ENCODE peak calls at places on chromosomes 13 and 19, in five cellular contexts. Z is left colon; N is stimulated activated CD8-positive, alpha-beta memory T cell treated with anti-CD3 and anti-CD28 coated beads, Interleukin-4, amount 100 ng/mL, for 1 hour; L is iris pigment epithelial cell; O is SHP77. E is an unnamed sample.
A peak's percentile ranks its signal among the peaks of the same experiment; 100 is the strongest.

GRCh38 chr19:43826787-43827754 is at the start of gene ZNF283:
- DNase-seq in N (peak; percentile 50), Z (peak; percentile 94), O (peak; percentile 93), L (peak; percentile 91), E (peak; percentile 81)

GRCh38 chr19:36115453-36116343 is at the start of gene TBCB:
- DNase-seq in L (peak; percentile 38), Z (peak; percentile 85), N (peak; percentile 88), O (no peak), E (peak; percentile 54)

GRCh38 chr19:47353307-47353712 is 4.2 kb downstream of the DHX34 start:
- DNase-seq in Z (no peak), N (no peak), L (no peak), O (peak; percentile 32), E (no peak)

GRCh38 chr13:111339366-111340143 is 19.1 kb downstream of the TEX29 start:
- DNase-seq in N (no peak), L (no peak), O (no peak), Z (no peak), E (no peak)

GRCh38 chr13:33264620-33264978 is 21.0 kb downstream of the STARD13 start:
- DNase-seq in L (no peak), N (no peak), O (no peak), Z (no peak), E (no peak)

GRCh38 chr13:30616927-30617314 is 799 bp upstream of the USPL1 start:
- DNase-seq in N (peak; percentile 16), O (peak; percentile 64), L (peak; percentile 91), Z (peak; percentile 71), E (peak; percentile 72)

GRCh38 chr19:41355035-41355434 is 1.3 kb upstream of the TGFB1 start:
- DNase-seq in O (no peak), Z (no peak), N (no peak), L (no peak), E (no peak)

GRCh38 chr19:45779231-45780145 is 2.8 kb downstream of the DMPK start:
- DNase-seq in O (peak; percentile 69), Z (peak; percentile 93), N (peak; percentile 55), L (peak; percentile 64), E (peak; percentile 71)

GRCh38 chr19:21023901-21024300 is 3.4 kb downstream of the ZNF430 start:
- DNase-seq in O (no peak), Z (no peak), L (peak; percentile 78), N (no peak), E (no peak)

GRCh38 chr13:109389892-109390345 is 396.5 kb downstream of the IRS2 start:
- DNase-seq in L (peak; percentile 84), O (no peak), Z (no peak), N (no peak), E (no peak)

GRCh38 chr13:74796126-74796643 is 662.0 kb upstream of the KLF12 start:
- DNase-seq in L (no peak), Z (no peak), O (no peak), N (no peak), E (no peak)

GRCh38 chr19:52637718-52638585 is at the start of gene ZNF83:
- DNase-seq in O (peak; percentile 62), N (peak; percentile 76), Z (peak; percentile 93), L (peak; percentile 93), E (peak; percentile 83)

GRCh38 chr13:111390522-111391270 is 70.3 kb downstream of the TEX29 start:
- DNase-seq in L (no peak), O (no peak), Z (no peak), N (no peak), E (no peak)

GRCh38 chr13:66656050-66656449 is 574.1 kb downstream of the PCDH9 start:
- DNase-seq in O (no peak), L (no peak), N (no peak), Z (no peak), E (no peak)

GRCh38 chr13:36074659-36075058 is 56.5 kb downstream of the DCLK1 start:
- DNase-seq in L (no peak), O (no peak), Z (no peak), N (no peak), E (no peak)

GRCh38 chr19:54561840-54562239 is 11.8 kb upstream of the LILRA2 start:
- DNase-seq in O (no peak), Z (no peak), L (no peak), N (no peak), E (no peak)

GRCh38 chr19:15268192-15268927 is 36.1 kb upstream of the EPHX3 start:
- DNase-seq in O (no peak), L (no peak), Z (no peak), N (no peak), E (no peak)